ENCODE peak calls at places on chromosomes 2 and 18, in seven cellular contexts. K is Right ventricle myocardium superior, S is AG08396, A is amniotic epithelial cell, I is GM18507, G is H4, O is D341Med. R is an unnamed sample.

GRCh38 chr2:207165121-207166038 is at the start of gene KLF7:
- DNase-seq in K (peak; percentile 63), S (peak; percentile 32), A (peak; percentile 42), I (no peak), G (peak; percentile 17), O (peak; percentile 53), R (no peak)

GRCh38 chr2:65845442-65846182 is 413.2 kb upstream of the SPRED2 start:
- DNase-seq in K (no peak), S (no peak), A (no peak), I (no peak), G (no peak), O (no peak), R (no peak)

GRCh38 chr2:47068966-47069627 is 86.0 kb downstream of the STPG4 start:
- DNase-seq in K (peak; percentile 47), S (no peak), A (no peak), I (no peak), G (no peak), O (no peak), R (no peak)

GRCh38 chr2:8662239-8662879 is 19.5 kb upstream of the ID2 start:
- DNase-seq in K (no peak), S (peak; percentile 78), A (peak; percentile 86), I (no peak), G (peak; percentile 80), O (no peak), R (no peak)

GRCh38 chr18:79387214-79387613 is 8.5 kb upstream of the NFATC1 start:
- DNase-seq in K (no peak), S (no peak), A (no peak), I (no peak), G (no peak), O (no peak), R (no peak)

GRCh38 chr2:215896921-215897320 is 116.4 kb downstream of the MREG start:
- DNase-seq in K (no peak), S (no peak), A (no peak), I (no peak), G (no peak), O (no peak), R (no peak)

GRCh38 chr2:129255610-129256313 is 723.7 kb upstream of the RAB6C start:
- DNase-seq in K (no peak), S (no peak), A (no peak), I (no peak), G (no peak), O (no peak), R (no peak)

GRCh38 chr2:177666408-177666807 is 273.8 kb downstream of the AGPS start:
- DNase-seq in K (no peak), S (no peak), A (peak; percentile 76), I (no peak), G (peak; percentile 13), O (no peak), R (no peak)

GRCh38 chr18:58392336-58393000 is 236.4 kb downstream of the ALPK2 start:
- DNase-seq in K (no peak), S (peak; percentile 20), A (peak; percentile 88), I (no peak), G (no peak), O (no peak), R (no peak)

GRCh38 chr2:134490535-134490934 is 228.3 kb downstream of the TMEM163 start:
- DNase-seq in K (no peak), S (no peak), A (no peak), I (no peak), G (no peak), O (no peak), R (no peak)

GRCh38 chr2:200405599-200406298 is 99.3 kb downstream of the SPATS2L start:
- DNase-seq in K (no peak), S (peak; percentile 56), A (peak; percentile 96), I (no peak), G (peak; percentile 97), O (peak; percentile 34), R (no peak)

GRCh38 chr2:64914247-64914646 is 75.0 kb upstream of the SLC1A4 start:
- DNase-seq in K (no peak), S (no peak), A (no peak), I (no peak), G (no peak), O (no peak), R (no peak)

GRCh38 chr2:51813245-51813644 is 781.3 kb upstream of the NRXN1 start:
- DNase-seq in K (no peak), S (no peak), A (peak; percentile 32), I (no peak), G (peak; percentile 17), O (no peak), R (no peak)

GRCh38 chr2:98063289-98063688 is 23.7 kb upstream of the VWA3B start:
- DNase-seq in K (no peak), S (no peak), A (no peak), I (no peak), G (no peak), O (no peak), R (no peak)

GRCh38 chr2:202408546-202409140 is 32.5 kb downstream of the BMPR2 start:
- DNase-seq in K (no peak), S (no peak), A (no peak), I (no peak), G (no peak), O (no peak), R (no peak)

GRCh38 chr18:45519881-45520280 is 95.4 kb upstream of the SLC14A2 start:
- DNase-seq in K (no peak), S (no peak), A (peak; percentile 1), I (no peak), G (no peak), O (no peak), R (no peak)

GRCh38 chr18:49464718-49465598 is 4.5 kb upstream of the DYM start:
- DNase-seq in K (no peak), S (no peak), A (peak; percentile 32), I (no peak), G (peak; percentile 17), O (no peak), R (no peak)

GRCh38 chr2:85736456-85737355 is 17.1 kb upstream of the ATOH8 start:
- DNase-seq in K (no peak), S (no peak), A (no peak), I (no peak), G (no peak), O (no peak), R (no peak)

GRCh38 chr2:145186303-145186702 is 666.4 kb upstream of the ZEB2 start:
- DNase-seq in K (no peak), S (no peak), A (no peak), I (no peak), G (no peak), O (no peak), R (no peak)

GRCh38 chr2:236536727-236537398 is 32.8 kb upstream of the ACKR3 start:
- DNase-seq in K (no peak), S (no peak), A (no peak), I (no peak), G (no peak), O (no peak), R (no peak)

GRCh38 chr2:70381821-70382220 is 80.0 kb upstream of the FAM136A start:
- DNase-seq in K (no peak), S (peak; percentile 27), A (peak; percentile 75), I (no peak), G (peak; percentile 24), O (no peak), R (no peak)

GRCh38 chr2:119760237-119760807 is 600 bp downstream of the PTPN4 start:
- DNase-seq in K (peak; percentile 68), S (no peak), A (peak; percentile 11), I (peak; percentile 7), G (no peak), O (no peak), R (no peak)

GRCh38 chr18:68733693-68734092 is 18.8 kb upstream of the TMX3 start:
- DNase-seq in K (no peak), S (no peak), A (no peak), I (no peak), G (no peak), O (no peak), R (no peak)

GRCh38 chr2:63544017-63544627 is 44.2 kb downstream of the WDPCP start:
- DNase-seq in K (no peak), S (peak; percentile 5), A (peak; percentile 20), I (no peak), G (peak; percentile 13), O (peak; percentile 25), R (no peak)

GRCh38 chr2:60533114-60534033 is 20.1 kb downstream of the BCL11A start:
- DNase-seq in K (no peak), S (peak; percentile 23), A (peak; percentile 72), I (no peak), G (peak; percentile 85), O (no peak), R (no peak)

GRCh38 chr2:128773641-128774319 is 455.1 kb upstream of the HS6ST1 start:
- DNase-seq in K (no peak), S (no peak), A (no peak), I (no peak), G (no peak), O (no peak), R (no peak)

GRCh38 chr18:39134255-39134654 is 1568.7 kb upstream of the CELF4 start:
- DNase-seq in K (no peak), S (no peak), A (no peak), I (no peak), G (no peak), O (no peak), R (no peak)

GRCh38 chr2:157082950-157083349 is 174.6 kb upstream of the GALNT5 start:
- DNase-seq in K (no peak), S (no peak), A (no peak), I (no peak), G (no peak), O (no peak), R (no peak)

GRCh38 chr2:128259585-128259984 is 59.1 kb downstream of the HS6ST1 start:
- DNase-seq in K (no peak), S (no peak), A (no peak), I (no peak), G (no peak), O (no peak), R (no peak)

R was measured in GM19239.